ENCODE peak calls at places on chromosomes 4 and X, in six cellular contexts. B is uterus, O is IMR-90, L is esophagus muscularis mucosa, I is ovary, W is heart left ventricle. H is an unnamed sample.

GRCh38 chr4:41796545-41797210 is 48.2 kb upstream of the PHOX2B start:
- DNase-seq in B (no peak), O (no peak), L (no peak), I (no peak), W (peak), H (no peak)

GRCh38 chrX:15909605-15910004 is 55.0 kb upstream of the AP1S2 start:
- DNase-seq in B (no peak), O (no peak), L (no peak), I (no peak), W (no peak), H (no peak)

GRCh38 chr4:2330119-2331042 is 68.5 kb upstream of the MXD4 start:
- DNase-seq in B (no peak), O (peak), L (peak), I (no peak), W (no peak), H (no peak)

GRCh38 chrX:77451041-77451440 is 3.9 kb downstream of the FGF16 start:
- DNase-seq in B (no peak), O (peak), L (no peak), I (no peak), W (no peak), H (no peak)

GRCh38 chr4:6464842-6465588 is 7.4 kb downstream of the PPP2R2C start:
- DNase-seq in B (no peak), O (no peak), L (peak), I (no peak), W (peak), H (peak)

GRCh38 chrX:39527045-39527444 is 570.7 kb downstream of the BCOR start:
- DNase-seq in B (no peak), O (peak), L (no peak), I (no peak), W (no peak), H (no peak)

GRCh38 chrX:43840265-43840664 is 42.0 kb downstream of the MAOB start:
- DNase-seq in B (no peak), O (no peak), L (no peak), I (no peak), W (no peak), H (no peak)

GRCh38 chr4:41359069-41359769 is 102.5 kb downstream of the UCHL1 start:
- DNase-seq in B (no peak), O (no peak), L (no peak), I (peak), W (no peak), H (no peak)

GRCh38 chrX:96907888-96908287 is 24.2 kb downstream of the RPA4 start:
- DNase-seq in B (no peak), O (no peak), L (no peak), I (no peak), W (no peak), H (no peak)

GRCh38 chrX:13102636-13103035 is 58.2 kb upstream of the FAM9C start:
- DNase-seq in B (no peak), O (peak), L (no peak), I (no peak), W (no peak), H (no peak)

GRCh38 chr4:26879805-26880204 is 19.2 kb downstream of the STIM2 start:
- DNase-seq in B (no peak), O (no peak), L (no peak), I (no peak), W (no peak), H (no peak)

GRCh38 chrX:48966796-48967579 is 4.7 kb downstream of the KCND1 start:
- DNase-seq in B (no peak), O (peak), L (no peak), I (no peak), W (no peak), H (no peak)

GRCh38 chr4:137968956-137969709 is 273.0 kb downstream of the SLC7A11 start:
- DNase-seq in B (no peak), O (peak), L (no peak), I (no peak), W (no peak), H (no peak)

GRCh38 chrX:70476934-70477733 is 32.5 kb downstream of the DLG3 start:
- DNase-seq in B (peak), O (peak), L (no peak), I (peak), W (no peak), H (no peak)

GRCh38 chr4:41678951-41679350 is 69.6 kb downstream of the PHOX2B start:
- DNase-seq in B (no peak), O (no peak), L (peak), I (no peak), W (no peak), H (no peak)

GRCh38 chr4:52840531-52841350 is 21.4 kb upstream of the RASL11B start:
- DNase-seq in B (no peak), O (no peak), L (no peak), I (no peak), W (no peak), H (no peak)

GRCh38 chr4:73687414-73687813 is 53.0 kb upstream of the CXCL8 start:
- DNase-seq in B (no peak), O (no peak), L (no peak), I (no peak), W (no peak), H (no peak)

GRCh38 chr4:94758700-94759399 is 1.1 kb downstream of the BMPR1B start:
- DNase-seq in B (no peak), O (no peak), L (no peak), I (peak), W (no peak), H (no peak)

GRCh38 chr4:119646347-119647071 is 17.9 kb upstream of the PDE5A start:
- DNase-seq in B (peak), O (peak), L (no peak), I (no peak), W (peak), H (no peak)

GRCh38 chr4:161762796-161763195 is 401.0 kb downstream of the FSTL5 start:
- DNase-seq in B (no peak), O (peak), L (no peak), I (no peak), W (no peak), H (no peak)

GRCh38 chrX:136028383-136028984 is 43.2 kb downstream of the SLC9A6 start:
- DNase-seq in B (no peak), O (peak), L (no peak), I (no peak), W (no peak), H (no peak)

DNA sequence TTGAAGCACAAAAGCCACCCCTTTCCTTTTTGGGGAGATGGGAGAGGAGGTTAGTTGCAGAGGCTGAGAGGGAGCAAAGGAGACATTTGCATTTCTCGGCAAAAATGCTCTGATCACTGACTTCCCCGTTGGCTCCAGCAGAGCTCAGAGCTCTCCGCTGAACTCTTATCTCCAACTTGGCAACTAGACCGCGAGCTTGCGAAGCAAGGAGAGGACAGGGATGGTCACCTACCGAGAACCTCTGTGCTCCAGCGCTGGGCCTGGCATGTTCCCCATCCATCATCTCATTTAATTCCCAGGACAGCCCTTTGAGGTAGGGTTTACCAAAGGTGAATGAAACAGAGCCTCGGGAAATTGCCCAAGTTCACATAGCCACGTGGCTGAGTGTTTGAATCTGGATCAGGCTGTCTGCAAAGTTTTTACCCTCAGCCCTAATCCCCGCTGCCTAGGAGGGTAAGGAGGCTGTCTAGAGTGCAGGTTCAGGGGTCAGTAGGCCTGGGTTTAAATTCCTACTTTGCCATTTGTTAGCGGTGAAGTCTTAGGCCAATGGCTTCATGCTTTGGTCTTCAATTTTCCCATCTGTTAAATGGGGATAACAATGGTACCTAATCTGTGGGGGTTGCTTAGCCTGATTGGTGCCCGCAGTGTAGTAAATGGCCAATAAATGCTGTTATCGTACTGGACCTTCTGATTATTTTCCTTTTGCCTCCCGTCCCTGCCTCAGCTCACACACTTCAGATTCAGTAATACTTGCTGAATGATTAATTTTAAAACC is 3.8 kb upstream of the CITED1 start:
- DNase-seq in B (no peak), O (no peak), L (no peak), I (no peak), W (no peak), H (no peak)
- H3K4me3 ChIP-seq in B (peak), O (peak), L (peak), I (peak), W (peak), H (no peak)

GRCh38 chr4:81409836-81410235 is 61.9 kb downstream of the RASGEF1B start:
- DNase-seq in B (no peak), O (no peak), L (no peak), I (no peak), W (no peak), H (no peak)

GRCh38 chr4:81407726-81408125 is 64.0 kb downstream of the RASGEF1B start:
- DNase-seq in B (no peak), O (no peak), L (no peak), I (no peak), W (no peak), H (no peak)

GRCh38 chr4:81404294-81404693 is 67.4 kb downstream of the RASGEF1B start:
- DNase-seq in B (no peak), O (peak), L (no peak), I (no peak), W (no peak), H (no peak)

GRCh38 chr4:81408341-81408740 is 63.4 kb downstream of the RASGEF1B start:
- DNase-seq in B (no peak), O (no peak), L (no peak), I (no peak), W (no peak), H (no peak)

GRCh38 chr4:81405900-81406401 is 65.8 kb downstream of the RASGEF1B start:
- DNase-seq in B (no peak), O (peak), L (no peak), I (no peak), W (peak), H (no peak)
- TF ChIP-seq POLR2A in B (no peak), O (no peak), L (no peak), I (no peak), W (no peak), H (no peak)

DNA sequence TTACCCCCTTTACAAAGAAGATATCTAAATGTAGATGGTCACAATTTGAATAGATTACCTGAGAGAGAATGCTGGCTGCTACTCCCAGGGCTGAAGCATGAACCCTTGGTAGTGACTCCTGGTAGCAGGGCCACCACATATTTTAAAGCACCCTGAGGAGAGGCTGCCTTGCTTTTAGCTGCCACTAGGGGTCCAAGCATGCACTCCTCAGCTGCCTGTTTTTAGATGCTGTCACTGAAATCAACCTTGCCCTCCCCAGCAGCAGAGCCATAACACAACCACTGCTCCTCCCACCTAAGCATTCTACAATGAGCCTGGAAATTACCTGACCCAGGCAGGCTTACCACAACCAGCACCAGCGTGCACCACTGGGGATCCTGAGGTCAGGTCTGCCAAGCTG is 850.9 kb downstream of the FAM133A start:
- DNase-seq in B (no peak), O (no peak), L (no peak), I (no peak), W (no peak), H (no peak)
- TF ChIP-seq CTCF in B (no peak), O (no peak), L (no peak), I (no peak), W (no peak), H (no peak)

DNA sequence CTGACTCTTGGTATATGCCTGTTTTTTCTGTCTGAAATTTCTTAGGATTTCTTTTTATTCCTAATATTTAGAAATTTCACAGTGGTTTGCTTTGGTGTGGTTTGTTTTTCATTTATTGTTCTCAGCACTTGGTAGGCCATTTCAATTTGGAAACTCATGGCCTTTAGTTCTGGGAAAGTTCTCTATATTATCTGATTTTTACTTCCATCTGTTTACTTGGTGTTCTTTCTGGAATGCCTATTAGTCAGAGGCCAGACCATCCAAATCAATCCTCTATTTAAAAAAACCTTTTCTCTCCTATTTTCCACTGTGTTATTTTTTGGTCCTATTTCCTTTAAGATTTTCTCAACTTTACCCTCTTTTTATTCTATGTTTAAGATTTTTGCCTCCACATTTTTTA is 188.1 kb upstream of the SFRP2 start:
- DNase-seq in B (no peak), O (no peak), L (no peak), I (no peak), W (no peak), H (no peak)
- H3K4me3 ChIP-seq in B (no peak), O (no peak), L (no peak), I (no peak), W (no peak), H (no peak)

GRCh38 chrX:119919835-119920585 is 23.5 kb downstream of the NKAP start:
- DNase-seq in B (no peak), O (no peak), L (no peak), I (no peak), W (no peak), H (no peak)

GRCh38 chrX:119917877-119918276 is 22.2 kb downstream of the AKAP14 start:
- DNase-seq in B (no peak), O (no peak), L (no peak), I (no peak), W (no peak), H (peak)

DNA sequence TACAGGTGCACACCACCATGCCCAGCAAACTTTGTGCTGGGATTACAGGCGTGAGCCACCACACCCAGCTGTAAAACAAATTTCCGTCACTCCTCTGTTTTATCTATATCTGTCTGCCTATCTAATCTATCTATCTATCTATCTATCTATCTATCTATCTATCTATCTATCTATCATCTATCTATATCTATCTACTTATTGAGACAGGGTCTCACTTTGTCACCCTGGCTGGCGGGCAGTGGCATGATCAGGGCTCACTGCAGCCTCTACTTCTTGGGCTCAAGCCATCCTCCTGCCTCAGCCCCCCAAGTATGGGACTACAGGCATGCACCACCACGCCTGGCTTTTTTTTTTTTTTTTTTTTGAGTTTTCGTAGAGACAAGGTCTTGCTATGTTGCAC is 20.6 kb downstream of the AKAP14 start:
- DNase-seq in B (no peak), O (no peak), L (no peak), I (no peak), W (no peak), H (no peak)
- TF ChIP-seq POLR2A in B (no peak), O (no peak), L (no peak), I (no peak), W (no peak), H (no peak)

GRCh38 chrX:113741744-113742143 is 842.1 kb upstream of the HTR2C start:
- DNase-seq in B (no peak), O (no peak), L (no peak), I (no peak), W (no peak), H (no peak)
- TF ChIP-seq CTCF in B (no peak), O (no peak), L (no peak), I (no peak), W (no peak), H (no peak)

DNA sequence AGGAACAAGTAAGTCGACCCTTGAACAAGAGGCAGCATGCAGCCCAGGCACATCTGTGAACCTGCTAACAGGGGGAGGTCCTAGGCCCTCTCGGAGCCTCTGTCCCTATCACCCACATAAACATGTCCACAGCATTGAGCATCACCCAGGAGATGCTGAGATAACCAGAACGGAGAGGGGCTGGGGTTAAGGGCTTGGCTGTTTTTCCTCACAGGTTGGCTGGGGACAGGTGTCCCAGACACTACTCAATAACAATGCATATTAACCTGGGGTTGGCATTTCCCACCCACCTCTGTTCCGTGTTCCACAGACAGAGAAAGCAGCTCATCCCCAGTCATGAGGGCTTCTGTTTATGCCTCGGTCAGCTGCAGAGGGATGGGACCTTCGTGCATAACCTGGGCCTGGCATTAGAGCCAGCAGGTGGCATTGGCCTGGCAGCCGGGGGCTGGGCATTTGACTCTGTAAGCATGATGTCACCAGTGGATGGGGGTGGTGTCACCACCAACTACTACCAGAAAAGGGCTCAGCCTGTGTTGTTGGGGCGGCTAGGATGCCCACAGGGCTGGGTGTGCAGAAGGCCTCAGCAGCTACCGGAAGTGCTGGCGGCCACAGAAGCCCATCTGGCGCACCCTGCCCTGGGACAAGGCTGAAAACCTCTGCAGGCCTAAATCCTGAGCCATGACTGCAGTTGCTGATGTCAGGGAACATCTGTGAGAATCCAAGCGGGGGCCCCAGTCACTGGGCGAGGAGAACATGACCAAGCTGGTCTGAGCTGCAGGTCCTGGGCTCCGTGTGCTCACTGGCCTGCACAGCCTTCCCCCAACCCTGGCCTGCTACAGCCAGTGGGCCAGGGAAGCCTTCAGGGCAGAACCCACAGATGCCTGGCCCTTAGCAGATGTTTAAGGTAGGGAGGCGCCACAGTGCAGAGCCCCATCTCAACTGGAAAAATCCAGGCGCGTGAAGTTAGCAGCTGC is 351.4 kb downstream of the NR3C2 start:
- DNase-seq in B (no peak), O (no peak), L (peak), I (no peak), W (no peak), H (no peak)
- H3K4me3 ChIP-seq in B (no peak), O (no peak), L (no peak), I (no peak), W (no peak), H (no peak)

H was measured in lower leg skin.